ENCODE peak calls at places on chromosomes 1 and 21, in four cellular contexts. C is progenitor cell of endocrine pancreas, T is B cell, R is MCF 10A. H is an unnamed sample.

GRCh38 chr1:219329606-219330005 is 155.9 kb downstream of the LYPLAL1 start:
- DNase-seq in C (no peak), T (no peak), R (no peak), H (no peak)

GRCh38 chr1:30365596-30365995 is 357.8 kb downstream of the MATN1 start:
- DNase-seq in C (no peak), T (no peak), R (no peak), H (no peak)

GRCh38 chr1:11483581-11484320 is 4.8 kb downstream of the DISP3 start:
- DNase-seq in C (no peak), T (no peak), R (peak), H (no peak)

GRCh38 chr1:61254629-61255323 is 172.4 kb downstream of the NFIA start:
- DNase-seq in C (no peak), T (no peak), R (peak), H (no peak)

GRCh38 chr1:183148599-183148998 is 37.5 kb upstream of the LAMC2 start:
- DNase-seq in C (no peak), T (no peak), R (no peak), H (no peak)

GRCh38 chr1:6601865-6602668 is 602 bp downstream of the KLHL21 start:
- DNase-seq in C (peak), T (peak), R (no peak), H (peak)

GRCh38 chr1:246836169-246836568 is 95.6 kb downstream of the AHCTF1 start:
- DNase-seq in C (no peak), T (no peak), R (peak), H (no peak)

GRCh38 chr21:44711327-44712202 is at the start of gene TSPEAR:
- DNase-seq in C (no peak), T (no peak), R (no peak), H (no peak)

GRCh38 chr1:32886828-32887414 is 630 bp downstream of the HPCA start:
- DNase-seq in C (no peak), T (no peak), R (no peak), H (no peak)

GRCh38 chr1:236576004-236576403 is 28.3 kb downstream of the HEATR1 start:
- DNase-seq in C (no peak), T (no peak), R (no peak), H (no peak)

DNA sequence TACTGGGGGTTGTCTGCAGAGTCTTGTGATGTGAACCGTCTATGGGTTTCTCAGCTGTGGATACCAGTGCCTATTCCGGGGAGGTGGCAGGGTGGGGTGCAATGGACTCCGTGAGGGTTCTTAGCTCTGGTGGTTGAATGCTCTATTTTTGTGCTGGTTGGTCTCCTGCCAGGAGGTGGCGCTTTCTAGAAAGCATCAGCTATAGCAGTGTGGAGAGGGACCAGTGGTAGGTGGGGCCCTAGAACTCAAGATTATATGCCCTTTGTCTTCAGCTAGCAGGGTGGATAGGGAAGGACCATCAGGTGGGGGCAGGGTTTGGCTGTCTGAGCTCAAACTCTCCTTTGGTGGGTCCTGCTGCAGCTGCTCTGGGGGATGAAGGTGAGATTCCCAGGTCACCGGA is 127.3 kb upstream of the PLD5 start:
- DNase-seq in C (no peak), T (no peak), R (peak), H (no peak)
- TF ChIP-seq CTCF in C (peak), T (peak), R (peak), H (no peak)

GRCh38 chr1:20589331-20590312 is 725 bp downstream of the CDA start:
- DNase-seq in C (no peak), T (no peak), R (no peak), H (no peak)

GRCh38 chr1:20584890-20585289 is 4.0 kb upstream of the CDA start:
- DNase-seq in C (no peak), T (no peak), R (peak), H (no peak)

GRCh38 chr1:20587639-20588017 is 1.3 kb upstream of the CDA start:
- DNase-seq in C (no peak), T (no peak), R (peak), H (no peak)

GRCh38 chr1:20588634-20589225 is at the start of gene CDA:
- DNase-seq in C (no peak), T (no peak), R (no peak), H (no peak)

GRCh38 chr1:20586939-20587638 is 1.8 kb upstream of the CDA start:
- DNase-seq in C (no peak), T (no peak), R (no peak), H (no peak)
- TF ChIP-seq CTCF in C (no peak), T (no peak), R (no peak), H (no peak)

GRCh38 chr1:188006354-188006753 is 1177.6 kb downstream of the PLA2G4A start:
- DNase-seq in C (no peak), T (no peak), R (no peak), H (no peak)
- TF ChIP-seq CTCF in C (no peak), T (no peak), R (no peak), H (no peak)

DNA sequence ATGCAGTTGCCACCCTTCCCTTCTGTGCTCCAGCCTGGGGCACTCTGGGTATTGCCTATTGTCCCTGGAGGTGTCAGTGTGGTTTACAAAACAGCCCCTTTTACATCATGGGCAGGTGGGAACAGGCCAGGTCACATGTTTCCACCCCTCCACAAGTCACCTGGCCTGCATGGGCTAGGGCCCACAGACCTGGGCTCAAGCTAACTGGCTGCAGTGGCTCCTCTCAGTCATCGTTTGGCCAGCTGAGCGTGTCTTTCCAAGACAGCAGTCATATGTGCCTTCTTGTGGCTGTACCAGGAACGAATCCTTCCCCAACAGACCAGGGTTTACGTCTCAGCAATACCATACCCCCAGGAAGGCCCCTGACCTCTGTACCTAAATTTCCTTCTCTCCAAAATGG is 10.4 kb upstream of the TAS1R2 start:
- DNase-seq in C (no peak), T (no peak), R (no peak), H (no peak)
- TF ChIP-seq CTCF in C (no peak), T (no peak), R (no peak), H (no peak)

GRCh38 chr21:15517394-15517793 is 212.4 kb upstream of the USP25 start:
- DNase-seq in C (no peak), T (no peak), R (no peak), H (no peak)

GRCh38 chr21:15522148-15522547 is 207.6 kb upstream of the USP25 start:
- DNase-seq in C (no peak), T (no peak), R (no peak), H (no peak)

GRCh38 chr21:15521644-15522001 is 208.2 kb upstream of the USP25 start:
- DNase-seq in C (no peak), T (no peak), R (peak), H (no peak)

GRCh38 chr21:15524855-15525254 is 204.9 kb upstream of the USP25 start:
- DNase-seq in C (no peak), T (no peak), R (no peak), H (no peak)

GRCh38 chr21:15520811-15521643 is 208.8 kb upstream of the USP25 start:
- DNase-seq in C (no peak), T (no peak), R (no peak), H (no peak)
- TF ChIP-seq CTCF in C (peak), T (no peak), R (no peak), H (no peak)

GRCh38 chr1:22131875-22132486 is 10.9 kb downstream of the WNT4 start:
- DNase-seq in C (peak), T (peak), R (peak), H (peak)
- TF ChIP-seq CTCF in C (peak), T (peak), R (peak), H (peak)

GRCh38 chr1:51472349-51472748 is 46.7 kb downstream of the EPS15 start:
- DNase-seq in C (no peak), T (no peak), R (no peak), H (no peak)
- TF ChIP-seq CTCF in C (no peak), T (no peak), R (no peak), H (no peak)

GRCh38 chr1:179029293-179029692 is 3.6 kb downstream of the FAM20B start:
- DNase-seq in C (no peak), T (no peak), R (no peak), H (no peak)

GRCh38 chr1:179026813-179027664 is 1.3 kb downstream of the FAM20B start:
- DNase-seq in C (no peak), T (no peak), R (peak), H (no peak)

GRCh38 chr1:179023946-179024345 is 1.7 kb upstream of the FAM20B start:
- DNase-seq in C (no peak), T (no peak), R (no peak), H (no peak)

GRCh38 chr1:179025125-179025974 is at the start of gene FAM20B:
- DNase-seq in C (peak), T (peak), R (peak), H (peak)

GRCh38 chr1:179025975-179026812 is 500 bp downstream of the FAM20B start:
- DNase-seq in C (peak), T (peak), R (peak), H (peak)
- TF ChIP-seq CTCF in C (no peak), T (no peak), R (no peak), H (no peak)

DNA sequence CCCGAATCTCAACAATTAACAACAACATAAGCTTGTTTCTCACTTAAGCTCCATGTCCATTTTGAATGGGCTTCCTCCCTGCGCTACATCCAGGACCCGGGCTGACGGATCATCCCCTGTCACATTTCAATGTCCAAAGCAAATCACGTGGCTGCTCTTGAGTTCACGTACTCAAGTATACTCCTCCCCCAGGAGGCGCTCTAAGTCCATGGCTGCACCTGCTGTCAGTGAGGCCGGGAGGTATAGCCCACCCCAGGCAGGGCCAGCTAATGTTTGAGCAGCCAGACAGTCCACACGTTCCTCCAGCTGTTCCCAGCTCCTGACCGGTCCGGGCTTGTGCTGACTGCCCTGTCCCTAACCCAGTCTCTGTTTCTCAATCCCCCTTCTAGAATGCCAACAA is 220.8 kb downstream of the SLC35F3 start:
- DNase-seq in C (peak), T (no peak), R (peak), H (peak)
- TF ChIP-seq CTCF in C (peak), T (no peak), R (peak), H (no peak)

DNA sequence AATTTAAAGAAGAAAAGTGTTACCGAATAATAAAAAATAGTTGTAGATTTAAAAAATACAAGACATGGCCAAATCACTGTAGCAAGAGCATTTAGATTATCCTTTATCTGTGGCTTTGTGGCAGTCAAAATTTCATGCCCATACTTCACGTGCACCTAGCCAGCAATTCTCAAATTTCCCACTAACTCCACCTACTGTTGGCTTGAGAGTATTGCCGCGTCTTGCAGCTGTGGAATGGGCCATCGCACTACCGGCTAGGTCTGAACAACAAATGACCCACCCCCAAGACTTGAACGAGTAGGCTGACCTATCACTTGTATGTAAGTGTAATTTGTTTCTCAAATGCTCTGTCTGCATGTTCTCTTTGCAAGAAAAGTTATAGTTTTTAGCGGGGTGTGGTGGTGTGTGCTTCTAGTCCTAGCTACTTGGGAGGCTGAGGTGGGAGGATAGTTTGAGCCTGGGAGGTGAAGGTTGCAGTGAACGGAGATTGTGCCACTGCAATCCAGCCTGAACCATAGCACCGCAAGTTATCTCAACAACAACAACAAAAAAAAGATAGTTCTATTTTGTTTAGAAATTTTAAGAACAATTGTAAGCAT is 4.1 kb downstream of the KRTAP13-4 start:
- DNase-seq in C (peak), T (no peak), R (peak), H (no peak)
- TF ChIP-seq CTCF in C (peak), T (peak), R (peak), H (peak)

H was measured in GM10248.